ENCODE peak calls at places on chromosomes 5 and 9, in ten cellular contexts. One of them, this sample, is unnamed. For H3K9me3, the result is how much of the 10 kb centered on the place peaks cover.

GRCh38 chr5:110880413-110880812 is 141.6 kb downstream of the SLC25A46 start:
- DNase-seq in IMR-90: peak
- DNase-seq in A549: no peak
- DNase-seq in heart right ventricle: no peak
- DNase-seq in tibial artery: no peak
- DNase-seq in ascending aorta: peak
- DNase-seq in PC-3: peak
- DNase-seq in right atrium auricular region: no peak
- DNase-seq in stomach: peak
- DNase-seq in right lobe of liver: no peak
- DNase-seq in this sample: peak

GRCh38 chr5:169631360-169631759 is 5.7 kb upstream of the DOCK2 start:
- DNase-seq in IMR-90: peak
- DNase-seq in A549: no peak
- DNase-seq in heart right ventricle: no peak
- DNase-seq in tibial artery: no peak
- DNase-seq in ascending aorta: no peak
- DNase-seq in PC-3: no peak
- DNase-seq in right atrium auricular region: no peak
- DNase-seq in stomach: no peak
- DNase-seq in right lobe of liver: no peak
- DNase-seq in this sample: no peak

GRCh38 chr5:155996123-155996522 is 330.8 kb upstream of the SGCD start:
- DNase-seq in IMR-90: no peak
- DNase-seq in A549: no peak
- DNase-seq in heart right ventricle: no peak
- DNase-seq in tibial artery: no peak
- DNase-seq in ascending aorta: no peak
- DNase-seq in PC-3: no peak
- DNase-seq in right atrium auricular region: no peak
- DNase-seq in stomach: no peak
- DNase-seq in right lobe of liver: no peak
- DNase-seq in this sample: no peak

GRCh38 chr9:69945671-69946141 is 97.9 kb upstream of the MAMDC2 start:
- DNase-seq in IMR-90: peak
- DNase-seq in A549: no peak
- DNase-seq in heart right ventricle: peak
- DNase-seq in tibial artery: peak
- DNase-seq in ascending aorta: peak
- DNase-seq in PC-3: no peak
- DNase-seq in right atrium auricular region: peak
- DNase-seq in stomach: peak
- DNase-seq in right lobe of liver: no peak
- DNase-seq in this sample: peak

GRCh38 chr9:84125046-84125445 is 144.4 kb downstream of the RMI1 start:
- DNase-seq in IMR-90: no peak
- DNase-seq in A549: no peak
- DNase-seq in heart right ventricle: no peak
- DNase-seq in tibial artery: no peak
- DNase-seq in ascending aorta: no peak
- DNase-seq in PC-3: no peak
- DNase-seq in right atrium auricular region: no peak
- DNase-seq in stomach: no peak
- DNase-seq in right lobe of liver: no peak
- DNase-seq in this sample: no peak

GRCh38 chr5:138960145-138960692 is 85.1 kb upstream of the LRRTM2 start:
- DNase-seq in IMR-90: no peak
- DNase-seq in A549: no peak
- DNase-seq in heart right ventricle: no peak
- DNase-seq in tibial artery: peak
- DNase-seq in ascending aorta: no peak
- DNase-seq in PC-3: no peak
- DNase-seq in right atrium auricular region: no peak
- DNase-seq in stomach: no peak
- DNase-seq in right lobe of liver: no peak
- DNase-seq in this sample: no peak

GRCh38 chr5:27007121-27007520 is 31.3 kb downstream of the CDH9 start:
- DNase-seq in IMR-90: no peak
- DNase-seq in A549: no peak
- DNase-seq in heart right ventricle: no peak
- DNase-seq in tibial artery: no peak
- DNase-seq in ascending aorta: no peak
- DNase-seq in PC-3: no peak
- DNase-seq in right atrium auricular region: no peak
- DNase-seq in stomach: no peak
- DNase-seq in right lobe of liver: no peak
- DNase-seq in this sample: no peak

GRCh38 chr9:71767421-71768321 is 642 bp downstream of the CEMIP2 start:
- DNase-seq in IMR-90: peak
- DNase-seq in A549: no peak
- DNase-seq in heart right ventricle: peak
- DNase-seq in tibial artery: no peak
- DNase-seq in ascending aorta: peak
- DNase-seq in PC-3: no peak
- DNase-seq in right atrium auricular region: no peak
- DNase-seq in stomach: peak
- DNase-seq in right lobe of liver: peak
- DNase-seq in this sample: peak

GRCh38 chr5:56060276-56061110 is 65.7 kb upstream of the IL6ST start:
- DNase-seq in IMR-90: no peak
- DNase-seq in A549: no peak
- DNase-seq in heart right ventricle: no peak
- DNase-seq in tibial artery: no peak
- DNase-seq in ascending aorta: no peak
- DNase-seq in PC-3: no peak
- DNase-seq in right atrium auricular region: no peak
- DNase-seq in stomach: no peak
- DNase-seq in right lobe of liver: no peak
- DNase-seq in this sample: no peak

GRCh38 chr5:2261002-2261703 is 378.4 kb upstream of the IRX4 start:
- DNase-seq in IMR-90: no peak
- DNase-seq in A549: no peak
- DNase-seq in heart right ventricle: no peak
- DNase-seq in tibial artery: no peak
- DNase-seq in ascending aorta: no peak
- DNase-seq in PC-3: no peak
- DNase-seq in right atrium auricular region: no peak
- DNase-seq in stomach: no peak
- DNase-seq in right lobe of liver: no peak
- DNase-seq in this sample: no peak

GRCh38 chr5:61625682-61626620 is 293.9 kb downstream of the ZSWIM6 start:
- DNase-seq in IMR-90: peak
- DNase-seq in A549: peak
- DNase-seq in heart right ventricle: peak
- DNase-seq in tibial artery: peak
- DNase-seq in ascending aorta: peak
- DNase-seq in PC-3: no peak
- DNase-seq in right atrium auricular region: peak
- DNase-seq in stomach: peak
- DNase-seq in right lobe of liver: peak
- DNase-seq in this sample: peak

GRCh38 chr5:137695651-137696428 is 40.0 kb downstream of the KLHL3 start:
- DNase-seq in IMR-90: no peak
- DNase-seq in A549: no peak
- DNase-seq in heart right ventricle: peak
- DNase-seq in tibial artery: no peak
- DNase-seq in ascending aorta: no peak
- DNase-seq in PC-3: no peak
- DNase-seq in right atrium auricular region: no peak
- DNase-seq in stomach: no peak
- DNase-seq in right lobe of liver: no peak
- DNase-seq in this sample: peak

GRCh38 chr9:99559776-99560175 is 261.9 kb upstream of the NR4A3 start:
- DNase-seq in IMR-90: no peak
- DNase-seq in A549: no peak
- DNase-seq in heart right ventricle: no peak
- DNase-seq in tibial artery: no peak
- DNase-seq in ascending aorta: no peak
- DNase-seq in PC-3: no peak
- DNase-seq in right atrium auricular region: no peak
- DNase-seq in stomach: no peak
- DNase-seq in right lobe of liver: no peak
- DNase-seq in this sample: no peak

GRCh38 chr9:130352081-130352480 is 86.5 kb downstream of the HMCN2 start:
- DNase-seq in IMR-90: no peak
- DNase-seq in A549: no peak
- DNase-seq in heart right ventricle: no peak
- DNase-seq in tibial artery: no peak
- DNase-seq in ascending aorta: no peak
- DNase-seq in PC-3: peak
- DNase-seq in right atrium auricular region: no peak
- DNase-seq in stomach: no peak
- DNase-seq in right lobe of liver: no peak
- DNase-seq in this sample: no peak

GRCh38 chr5:157324237-157324636 is 58.3 kb downstream of the CYFIP2 start:
- DNase-seq in IMR-90: no peak
- DNase-seq in A549: peak
- DNase-seq in heart right ventricle: no peak
- DNase-seq in tibial artery: no peak
- DNase-seq in ascending aorta: no peak
- DNase-seq in PC-3: no peak
- DNase-seq in right atrium auricular region: no peak
- DNase-seq in stomach: no peak
- DNase-seq in right lobe of liver: no peak
- DNase-seq in this sample: no peak

GRCh38 chr9:118331622-118332045 is 627.4 kb downstream of the TLR4 start:
- DNase-seq in IMR-90: no peak
- DNase-seq in A549: peak
- DNase-seq in heart right ventricle: no peak
- DNase-seq in tibial artery: no peak
- DNase-seq in ascending aorta: no peak
- DNase-seq in PC-3: peak
- DNase-seq in right atrium auricular region: peak
- DNase-seq in stomach: no peak
- DNase-seq in right lobe of liver: peak
- DNase-seq in this sample: peak

GRCh38 chr5:148967783-148968182 is 95.1 kb downstream of the SH3TC2 start:
- DNase-seq in IMR-90: no peak
- DNase-seq in A549: no peak
- DNase-seq in heart right ventricle: no peak
- DNase-seq in tibial artery: no peak
- DNase-seq in ascending aorta: no peak
- DNase-seq in PC-3: no peak
- DNase-seq in right atrium auricular region: no peak
- DNase-seq in stomach: no peak
- DNase-seq in right lobe of liver: no peak
- DNase-seq in this sample: no peak

DNA sequence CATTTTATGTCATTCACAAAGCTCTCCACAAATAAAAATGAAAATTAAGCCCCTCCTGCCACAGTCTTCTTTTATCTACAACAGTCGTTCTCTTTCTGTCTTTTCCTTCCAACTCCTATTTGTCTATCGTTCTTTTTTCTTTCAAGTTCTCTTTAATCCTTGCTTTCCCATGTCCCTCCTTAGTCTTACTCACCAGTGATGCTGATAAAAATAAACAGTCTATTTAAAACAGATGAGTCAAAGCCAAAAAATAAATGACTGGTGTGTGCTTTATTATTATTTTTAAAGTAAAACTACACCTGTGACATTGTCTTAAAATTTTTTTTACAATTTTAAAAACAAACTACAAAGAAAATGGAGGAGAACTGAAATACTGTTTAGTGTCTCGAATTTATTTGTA is 137.1 kb upstream of the TMEM161B start:
- DNase-seq in IMR-90: no peak
- DNase-seq in A549: no peak
- DNase-seq in heart right ventricle: no peak
- DNase-seq in tibial artery: no peak
- DNase-seq in ascending aorta: no peak
- DNase-seq in PC-3: peak
- DNase-seq in right atrium auricular region: no peak
- DNase-seq in stomach: no peak
- DNase-seq in right lobe of liver: no peak
- DNase-seq in this sample: no peak
- H3K9me3 ChIP-seq in IMR-90: under half
- H3K9me3 ChIP-seq in A549: under half
- H3K9me3 ChIP-seq in heart right ventricle: under half
- H3K9me3 ChIP-seq in tibial artery: under half
- H3K9me3 ChIP-seq in ascending aorta: under half
- H3K9me3 ChIP-seq in PC-3: under half
- H3K9me3 ChIP-seq in right atrium auricular region: under half
- H3K9me3 ChIP-seq in stomach: under half
- H3K9me3 ChIP-seq in right lobe of liver: under half
- H3K9me3 ChIP-seq in this sample: under half

GRCh38 chr9:123360161-123361085 is 4.4 kb downstream of the CRB2 start:
- DNase-seq in IMR-90: no peak
- DNase-seq in A549: no peak
- DNase-seq in heart right ventricle: no peak
- DNase-seq in tibial artery: no peak
- DNase-seq in ascending aorta: no peak
- DNase-seq in PC-3: no peak
- DNase-seq in right atrium auricular region: no peak
- DNase-seq in stomach: peak
- DNase-seq in right lobe of liver: no peak
- DNase-seq in this sample: no peak
- H3K4me3 ChIP-seq in IMR-90: no peak
- H3K4me3 ChIP-seq in A549: no peak
- H3K4me3 ChIP-seq in heart right ventricle: no peak
- H3K4me3 ChIP-seq in tibial artery: no peak
- H3K4me3 ChIP-seq in ascending aorta: no peak
- H3K4me3 ChIP-seq in PC-3: no peak
- H3K4me3 ChIP-seq in right atrium auricular region: no peak
- H3K4me3 ChIP-seq in stomach: no peak
- H3K4me3 ChIP-seq in right lobe of liver: no peak
- H3K4me3 ChIP-seq in this sample: no peak

DNA sequence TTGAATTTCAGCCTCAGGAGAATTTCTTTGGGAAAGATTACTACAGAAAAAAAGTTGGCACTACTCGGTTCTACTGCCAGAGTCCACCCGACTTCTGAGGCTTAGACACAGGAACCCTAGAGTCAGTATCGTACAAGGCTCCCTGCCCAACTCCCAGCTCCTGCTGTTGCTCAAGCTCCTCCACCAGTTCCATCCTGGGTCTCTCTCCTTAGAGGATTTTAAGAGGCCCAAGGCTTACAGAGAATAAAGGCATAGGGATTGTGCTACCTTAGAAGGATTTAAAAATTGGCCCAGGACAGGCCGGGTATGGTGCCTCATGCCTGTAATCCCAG is 29.0 kb upstream of the SSBP2 start:
- DNase-seq in IMR-90: no peak
- DNase-seq in A549: no peak
- DNase-seq in heart right ventricle: no peak
- DNase-seq in tibial artery: no peak
- DNase-seq in ascending aorta: no peak
- DNase-seq in PC-3: no peak
- DNase-seq in right atrium auricular region: no peak
- DNase-seq in stomach: no peak
- DNase-seq in right lobe of liver: no peak
- DNase-seq in this sample: no peak
- H3K27ac ChIP-seq in IMR-90: no peak
- H3K27ac ChIP-seq in A549: no peak
- H3K27ac ChIP-seq in heart right ventricle: peak
- H3K27ac ChIP-seq in tibial artery: peak
- H3K27ac ChIP-seq in ascending aorta: peak
- H3K27ac ChIP-seq in PC-3: no peak
- H3K27ac ChIP-seq in right atrium auricular region: no peak
- H3K27ac ChIP-seq in stomach: no peak
- H3K27ac ChIP-seq in right lobe of liver: peak
- H3K27ac ChIP-seq in this sample: peak

DNA sequence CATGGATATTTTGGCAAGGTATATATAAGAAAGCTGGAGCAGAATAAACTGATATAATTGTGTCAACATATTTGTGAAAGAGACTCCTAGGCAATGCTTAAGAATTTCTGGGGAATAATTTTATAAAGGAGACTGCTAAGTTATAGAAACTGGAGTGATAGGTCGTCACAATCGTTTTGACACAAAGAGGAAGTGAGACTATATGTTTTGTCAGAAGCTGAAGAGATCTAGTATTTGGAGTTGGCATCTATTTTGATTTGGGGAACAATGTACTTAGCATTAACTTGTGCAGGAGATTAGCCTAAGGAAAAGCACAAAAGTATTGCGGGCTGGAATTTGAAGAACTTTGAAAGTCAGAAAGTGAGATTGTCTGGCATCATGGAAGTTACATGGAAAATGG is 582.5 kb downstream of the TAF11L14 start:
- DNase-seq in IMR-90: no peak
- DNase-seq in A549: no peak
- DNase-seq in heart right ventricle: no peak
- DNase-seq in tibial artery: no peak
- DNase-seq in ascending aorta: no peak
- DNase-seq in PC-3: no peak
- DNase-seq in right atrium auricular region: no peak
- DNase-seq in stomach: no peak
- DNase-seq in right lobe of liver: no peak
- DNase-seq in this sample: no peak
- H3K9me3 ChIP-seq in IMR-90: under half
- H3K9me3 ChIP-seq in A549: under half
- H3K9me3 ChIP-seq in heart right ventricle: under half
- H3K9me3 ChIP-seq in tibial artery: under half
- H3K9me3 ChIP-seq in ascending aorta: under half
- H3K9me3 ChIP-seq in PC-3: under half
- H3K9me3 ChIP-seq in right atrium auricular region: under half
- H3K9me3 ChIP-seq in stomach: under half
- H3K9me3 ChIP-seq in right lobe of liver: under half
- H3K9me3 ChIP-seq in this sample: under half

This sample was measured in right cardiac atrium.